ENCODE peak calls at places on chromosomes 11 and 22, in eight cellular contexts. W is amniotic stem cell, C is HCT116, Y is caudate nucleus, N is NCI-H1105, D is B cell, E is pancreas, Z is hepatic stellate cell. U is an unnamed sample.

GRCh38 chr11:122180435-122180834 is 64.4 kb upstream of the BLID start:
- DNase-seq in W (peak; percentile 89), C (peak; percentile 92), Y (no peak), N (no peak), D (no peak), E (no peak), Z (peak; percentile 34), U (no peak)

GRCh38 chr11:134276396-134277175 is 407 bp downstream of the GLB1L3 start:
- DNase-seq in W (no peak), C (no peak), Y (no peak), N (no peak), D (no peak), E (no peak), Z (no peak), U (no peak)

GRCh38 chr11:64088159-64089026 is 52.7 kb downstream of the FLRT1 start:
- DNase-seq in W (no peak), C (peak; percentile 6), Y (no peak), N (no peak), D (no peak), E (no peak), Z (no peak), U (no peak)

GRCh38 chr11:111557425-111558111 is 17.0 kb downstream of the LAYN start:
- DNase-seq in W (peak; percentile 91), C (no peak), Y (no peak), N (no peak), D (no peak), E (no peak), Z (peak; percentile 68), U (no peak)

GRCh38 chr11:76610871-76611475 is 59.6 kb downstream of the LRRC32 start:
- DNase-seq in W (no peak), C (no peak), Y (no peak), N (peak; percentile 77), D (no peak), E (no peak), Z (no peak), U (no peak)

GRCh38 chr11:1075341-1075911 is 752 bp downstream of the MUC2 start:
- DNase-seq in W (no peak), C (no peak), Y (no peak), N (no peak), D (no peak), E (no peak), Z (no peak), U (no peak)

GRCh38 chr22:23069502-23070357 is 589 bp upstream of the GNAZ start:
- DNase-seq in W (peak; percentile 79), C (peak; percentile 71), Y (peak; percentile 72), N (peak; percentile 86), D (peak; percentile 92), E (peak; percentile 92), Z (peak; percentile 94), U (peak; percentile 75)

GRCh38 chr11:118318112-118319030 is 13.8 kb downstream of the CD3E start:
- DNase-seq in W (no peak), C (no peak), Y (no peak), N (no peak), D (no peak), E (no peak), Z (no peak), U (no peak)

GRCh38 chr11:127601578-127601977 is 601.0 kb upstream of the KIRREL3 start:
- DNase-seq in W (no peak), C (no peak), Y (no peak), N (no peak), D (no peak), E (no peak), Z (no peak), U (no peak)

GRCh38 chr11:67301951-67302516 is 1.3 kb upstream of the SSH3 start:
- DNase-seq in W (no peak), C (no peak), Y (no peak), N (peak; percentile 38), D (peak; percentile 25), E (peak; percentile 39), Z (no peak), U (no peak)

GRCh38 chr22:36457688-36458450 is 23.6 kb downstream of the TXN2 start:
- DNase-seq in W (no peak), C (no peak), Y (no peak), N (no peak), D (no peak), E (no peak), Z (peak; percentile 91), U (no peak)

GRCh38 chr11:1336836-1337646 is 27.6 kb upstream of the TOLLIP start:
- DNase-seq in W (no peak), C (no peak), Y (no peak), N (no peak), D (no peak), E (peak; percentile 40), Z (no peak), U (no peak)

GRCh38 chr11:36564376-36565032 is 3.3 kb upstream of the RAG1 start:
- DNase-seq in W (no peak), C (peak; percentile 24), Y (no peak), N (peak; percentile 48), D (no peak), E (peak; percentile 34), Z (peak; percentile 37), U (peak; percentile 32)

GRCh38 chr11:62860835-62861563 is 19.7 kb upstream of the SLC3A2 start:
- DNase-seq in W (no peak), C (no peak), Y (no peak), N (no peak), D (no peak), E (no peak), Z (no peak), U (no peak)

GRCh38 chr22:26124991-26125725 is 44.1 kb upstream of the SEZ6L start:
- DNase-seq in W (no peak), C (no peak), Y (no peak), N (peak; percentile 72), D (no peak), E (no peak), Z (no peak), U (no peak)

GRCh38 chr11:116927163-116927772 is 89.8 kb upstream of the APOA1 start:
- DNase-seq in W (no peak), C (no peak), Y (no peak), N (no peak), D (peak; percentile 74), E (no peak), Z (no peak), U (no peak)

U was measured in amygdala.